ENCODE peak calls at places on chromosomes 6 and 20, in nine cellular contexts. One of them, this sample, is unnamed.

GRCh38 chr6:138161434-138162103 is at the start of gene ARFGEF3:
- DNase-seq in EL: peak
- DNase-seq in astrocyte of the cerebellum: no peak
- DNase-seq in mesenteric fat pad: peak
- DNase-seq in NCI-H1105: peak
- DNase-seq in left ventricle myocardium superior: peak
- DNase-seq in HT-29: peak
- DNase-seq in stimulated activated CD8-positive, alpha-beta memory T cell treated with anti-CD3 and anti-CD28 coated beads, Interleukin-15, amount 100 ng/mL, for 24 hours: peak
- DNase-seq in posterior cingulate gyrus: peak
- DNase-seq in this sample: no peak

GRCh38 chr20:41050361-41051019 is 21.9 kb downstream of the TOP1 start:
- DNase-seq in EL: peak
- DNase-seq in astrocyte of the cerebellum: no peak
- DNase-seq in mesenteric fat pad: no peak
- DNase-seq in NCI-H1105: no peak
- DNase-seq in left ventricle myocardium superior: no peak
- DNase-seq in HT-29: no peak
- DNase-seq in stimulated activated CD8-positive, alpha-beta memory T cell treated with anti-CD3 and anti-CD28 coated beads, Interleukin-15, amount 100 ng/mL, for 24 hours: no peak
- DNase-seq in posterior cingulate gyrus: no peak
- DNase-seq in this sample: no peak

GRCh38 chr20:43949741-43950618 is 35.3 kb downstream of the TOX2 start:
- DNase-seq in EL: no peak
- DNase-seq in astrocyte of the cerebellum: no peak
- DNase-seq in mesenteric fat pad: no peak
- DNase-seq in NCI-H1105: no peak
- DNase-seq in left ventricle myocardium superior: peak
- DNase-seq in HT-29: peak
- DNase-seq in stimulated activated CD8-positive, alpha-beta memory T cell treated with anti-CD3 and anti-CD28 coated beads, Interleukin-15, amount 100 ng/mL, for 24 hours: peak
- DNase-seq in posterior cingulate gyrus: no peak
- DNase-seq in this sample: no peak

GRCh38 chr6:35739645-35740517 is 3.0 kb downstream of the ARMC12 start:
- DNase-seq in EL: no peak
- DNase-seq in astrocyte of the cerebellum: no peak
- DNase-seq in mesenteric fat pad: no peak
- DNase-seq in NCI-H1105: no peak
- DNase-seq in left ventricle myocardium superior: no peak
- DNase-seq in HT-29: no peak
- DNase-seq in stimulated activated CD8-positive, alpha-beta memory T cell treated with anti-CD3 and anti-CD28 coated beads, Interleukin-15, amount 100 ng/mL, for 24 hours: no peak
- DNase-seq in posterior cingulate gyrus: no peak
- DNase-seq in this sample: no peak

GRCh38 chr6:34491091-34491430 is 25.2 kb downstream of the PACSIN1 start:
- DNase-seq in EL: peak
- DNase-seq in astrocyte of the cerebellum: no peak
- DNase-seq in mesenteric fat pad: peak
- DNase-seq in NCI-H1105: no peak
- DNase-seq in left ventricle myocardium superior: no peak
- DNase-seq in HT-29: no peak
- DNase-seq in stimulated activated CD8-positive, alpha-beta memory T cell treated with anti-CD3 and anti-CD28 coated beads, Interleukin-15, amount 100 ng/mL, for 24 hours: no peak
- DNase-seq in posterior cingulate gyrus: no peak
- DNase-seq in this sample: no peak

GRCh38 chr6:35725721-35726438 is 11.0 kb upstream of the ARMC12 start:
- DNase-seq in EL: no peak
- DNase-seq in astrocyte of the cerebellum: no peak
- DNase-seq in mesenteric fat pad: no peak
- DNase-seq in NCI-H1105: no peak
- DNase-seq in left ventricle myocardium superior: peak
- DNase-seq in HT-29: peak
- DNase-seq in stimulated activated CD8-positive, alpha-beta memory T cell treated with anti-CD3 and anti-CD28 coated beads, Interleukin-15, amount 100 ng/mL, for 24 hours: no peak
- DNase-seq in posterior cingulate gyrus: peak
- DNase-seq in this sample: no peak

GRCh38 chr6:154613137-154613676 is 102.7 kb upstream of the CNKSR3 start:
- DNase-seq in EL: peak
- DNase-seq in astrocyte of the cerebellum: peak
- DNase-seq in mesenteric fat pad: no peak
- DNase-seq in NCI-H1105: no peak
- DNase-seq in left ventricle myocardium superior: no peak
- DNase-seq in HT-29: peak
- DNase-seq in stimulated activated CD8-positive, alpha-beta memory T cell treated with anti-CD3 and anti-CD28 coated beads, Interleukin-15, amount 100 ng/mL, for 24 hours: no peak
- DNase-seq in posterior cingulate gyrus: no peak
- DNase-seq in this sample: no peak

GRCh38 chr20:34708621-34709043 is 4.5 kb downstream of the TP53INP2 start:
- DNase-seq in EL: peak
- DNase-seq in astrocyte of the cerebellum: no peak
- DNase-seq in mesenteric fat pad: no peak
- DNase-seq in NCI-H1105: peak
- DNase-seq in left ventricle myocardium superior: peak
- DNase-seq in HT-29: peak
- DNase-seq in stimulated activated CD8-positive, alpha-beta memory T cell treated with anti-CD3 and anti-CD28 coated beads, Interleukin-15, amount 100 ng/mL, for 24 hours: peak
- DNase-seq in posterior cingulate gyrus: no peak
- DNase-seq in this sample: no peak

GRCh38 chr6:54419885-54420284 is 111.6 kb downstream of the TINAG start:
- DNase-seq in EL: peak
- DNase-seq in astrocyte of the cerebellum: peak
- DNase-seq in mesenteric fat pad: no peak
- DNase-seq in NCI-H1105: no peak
- DNase-seq in left ventricle myocardium superior: no peak
- DNase-seq in HT-29: no peak
- DNase-seq in stimulated activated CD8-positive, alpha-beta memory T cell treated with anti-CD3 and anti-CD28 coated beads, Interleukin-15, amount 100 ng/mL, for 24 hours: no peak
- DNase-seq in posterior cingulate gyrus: no peak
- DNase-seq in this sample: no peak

GRCh38 chr6:24403501-24403824 is 727 bp downstream of the MRS2 start:
- DNase-seq in EL: no peak
- DNase-seq in astrocyte of the cerebellum: no peak
- DNase-seq in mesenteric fat pad: no peak
- DNase-seq in NCI-H1105: no peak
- DNase-seq in left ventricle myocardium superior: no peak
- DNase-seq in HT-29: no peak
- DNase-seq in stimulated activated CD8-positive, alpha-beta memory T cell treated with anti-CD3 and anti-CD28 coated beads, Interleukin-15, amount 100 ng/mL, for 24 hours: no peak
- DNase-seq in posterior cingulate gyrus: no peak
- DNase-seq in this sample: no peak

GRCh38 chr6:46490425-46491200 is 636 bp downstream of the RCAN2 start:
- DNase-seq in EL: peak
- DNase-seq in astrocyte of the cerebellum: no peak
- DNase-seq in mesenteric fat pad: no peak
- DNase-seq in NCI-H1105: peak
- DNase-seq in left ventricle myocardium superior: peak
- DNase-seq in HT-29: no peak
- DNase-seq in stimulated activated CD8-positive, alpha-beta memory T cell treated with anti-CD3 and anti-CD28 coated beads, Interleukin-15, amount 100 ng/mL, for 24 hours: no peak
- DNase-seq in posterior cingulate gyrus: peak
- DNase-seq in this sample: peak

GRCh38 chr6:300026-300425 is 7.7 kb downstream of the DUSP22 start:
- DNase-seq in EL: no peak
- DNase-seq in astrocyte of the cerebellum: no peak
- DNase-seq in mesenteric fat pad: no peak
- DNase-seq in NCI-H1105: no peak
- DNase-seq in left ventricle myocardium superior: no peak
- DNase-seq in HT-29: no peak
- DNase-seq in stimulated activated CD8-positive, alpha-beta memory T cell treated with anti-CD3 and anti-CD28 coated beads, Interleukin-15, amount 100 ng/mL, for 24 hours: no peak
- DNase-seq in posterior cingulate gyrus: no peak
- DNase-seq in this sample: no peak

GRCh38 chr20:50879649-50880550 is 51.3 kb downstream of the ADNP start:
- DNase-seq in EL: no peak
- DNase-seq in astrocyte of the cerebellum: no peak
- DNase-seq in mesenteric fat pad: peak
- DNase-seq in NCI-H1105: no peak
- DNase-seq in left ventricle myocardium superior: no peak
- DNase-seq in HT-29: no peak
- DNase-seq in stimulated activated CD8-positive, alpha-beta memory T cell treated with anti-CD3 and anti-CD28 coated beads, Interleukin-15, amount 100 ng/mL, for 24 hours: no peak
- DNase-seq in posterior cingulate gyrus: no peak
- DNase-seq in this sample: no peak

GRCh38 chr20:36802326-36803223 is 29.0 kb upstream of the DSN1 start:
- DNase-seq in EL: peak
- DNase-seq in astrocyte of the cerebellum: peak
- DNase-seq in mesenteric fat pad: no peak
- DNase-seq in NCI-H1105: no peak
- DNase-seq in left ventricle myocardium superior: no peak
- DNase-seq in HT-29: no peak
- DNase-seq in stimulated activated CD8-positive, alpha-beta memory T cell treated with anti-CD3 and anti-CD28 coated beads, Interleukin-15, amount 100 ng/mL, for 24 hours: no peak
- DNase-seq in posterior cingulate gyrus: no peak
- DNase-seq in this sample: no peak

GRCh38 chr20:50449789-50450492 is 60.2 kb upstream of the PTPN1 start:
- DNase-seq in EL: no peak
- DNase-seq in astrocyte of the cerebellum: no peak
- DNase-seq in mesenteric fat pad: no peak
- DNase-seq in NCI-H1105: no peak
- DNase-seq in left ventricle myocardium superior: no peak
- DNase-seq in HT-29: no peak
- DNase-seq in stimulated activated CD8-positive, alpha-beta memory T cell treated with anti-CD3 and anti-CD28 coated beads, Interleukin-15, amount 100 ng/mL, for 24 hours: no peak
- DNase-seq in posterior cingulate gyrus: no peak
- DNase-seq in this sample: no peak

GRCh38 chr6:142162780-142163179 is 15.7 kb downstream of the VTA1 start:
- DNase-seq in EL: no peak
- DNase-seq in astrocyte of the cerebellum: no peak
- DNase-seq in mesenteric fat pad: no peak
- DNase-seq in NCI-H1105: no peak
- DNase-seq in left ventricle myocardium superior: no peak
- DNase-seq in HT-29: no peak
- DNase-seq in stimulated activated CD8-positive, alpha-beta memory T cell treated with anti-CD3 and anti-CD28 coated beads, Interleukin-15, amount 100 ng/mL, for 24 hours: no peak
- DNase-seq in posterior cingulate gyrus: no peak
- DNase-seq in this sample: no peak

GRCh38 chr6:170279977-170280688 is 10.7 kb downstream of the DLL1 start:
- DNase-seq in EL: peak
- DNase-seq in astrocyte of the cerebellum: no peak
- DNase-seq in mesenteric fat pad: peak
- DNase-seq in NCI-H1105: peak
- DNase-seq in left ventricle myocardium superior: peak
- DNase-seq in HT-29: peak
- DNase-seq in stimulated activated CD8-positive, alpha-beta memory T cell treated with anti-CD3 and anti-CD28 coated beads, Interleukin-15, amount 100 ng/mL, for 24 hours: no peak
- DNase-seq in posterior cingulate gyrus: no peak
- DNase-seq in this sample: no peak

GRCh38 chr20:47297746-47298145 is 58.8 kb downstream of the ZMYND8 start:
- DNase-seq in EL: no peak
- DNase-seq in astrocyte of the cerebellum: no peak
- DNase-seq in mesenteric fat pad: peak
- DNase-seq in NCI-H1105: no peak
- DNase-seq in left ventricle myocardium superior: peak
- DNase-seq in HT-29: no peak
- DNase-seq in stimulated activated CD8-positive, alpha-beta memory T cell treated with anti-CD3 and anti-CD28 coated beads, Interleukin-15, amount 100 ng/mL, for 24 hours: no peak
- DNase-seq in posterior cingulate gyrus: no peak
- DNase-seq in this sample: no peak

GRCh38 chr20:36106606-36107005 is 47.9 kb upstream of the EPB41L1 start:
- DNase-seq in EL: no peak
- DNase-seq in astrocyte of the cerebellum: no peak
- DNase-seq in mesenteric fat pad: no peak
- DNase-seq in NCI-H1105: no peak
- DNase-seq in left ventricle myocardium superior: no peak
- DNase-seq in HT-29: no peak
- DNase-seq in stimulated activated CD8-positive, alpha-beta memory T cell treated with anti-CD3 and anti-CD28 coated beads, Interleukin-15, amount 100 ng/mL, for 24 hours: no peak
- DNase-seq in posterior cingulate gyrus: no peak
- DNase-seq in this sample: no peak

GRCh38 chr6:13259393-13259792 is 68.9 kb downstream of the TBC1D7 start:
- DNase-seq in EL: no peak
- DNase-seq in astrocyte of the cerebellum: no peak
- DNase-seq in mesenteric fat pad: no peak
- DNase-seq in NCI-H1105: no peak
- DNase-seq in left ventricle myocardium superior: no peak
- DNase-seq in HT-29: no peak
- DNase-seq in stimulated activated CD8-positive, alpha-beta memory T cell treated with anti-CD3 and anti-CD28 coated beads, Interleukin-15, amount 100 ng/mL, for 24 hours: no peak
- DNase-seq in posterior cingulate gyrus: no peak
- DNase-seq in this sample: no peak

GRCh38 chr6:16334671-16335070 is 96.3 kb downstream of the GMPR start:
- DNase-seq in EL: peak
- DNase-seq in astrocyte of the cerebellum: no peak
- DNase-seq in mesenteric fat pad: peak
- DNase-seq in NCI-H1105: no peak
- DNase-seq in left ventricle myocardium superior: no peak
- DNase-seq in HT-29: no peak
- DNase-seq in stimulated activated CD8-positive, alpha-beta memory T cell treated with anti-CD3 and anti-CD28 coated beads, Interleukin-15, amount 100 ng/mL, for 24 hours: no peak
- DNase-seq in posterior cingulate gyrus: no peak
- DNase-seq in this sample: no peak

GRCh38 chr6:4653141-4653540 is 123.1 kb upstream of the CDYL start:
- DNase-seq in EL: no peak
- DNase-seq in astrocyte of the cerebellum: no peak
- DNase-seq in mesenteric fat pad: no peak
- DNase-seq in NCI-H1105: no peak
- DNase-seq in left ventricle myocardium superior: no peak
- DNase-seq in HT-29: no peak
- DNase-seq in stimulated activated CD8-positive, alpha-beta memory T cell treated with anti-CD3 and anti-CD28 coated beads, Interleukin-15, amount 100 ng/mL, for 24 hours: no peak
- DNase-seq in posterior cingulate gyrus: no peak
- DNase-seq in this sample: no peak

GRCh38 chr6:130851026-130851425 is 23.8 kb downstream of the SMLR1 start:
- DNase-seq in EL: no peak
- DNase-seq in astrocyte of the cerebellum: no peak
- DNase-seq in mesenteric fat pad: no peak
- DNase-seq in NCI-H1105: no peak
- DNase-seq in left ventricle myocardium superior: no peak
- DNase-seq in HT-29: no peak
- DNase-seq in stimulated activated CD8-positive, alpha-beta memory T cell treated with anti-CD3 and anti-CD28 coated beads, Interleukin-15, amount 100 ng/mL, for 24 hours: no peak
- DNase-seq in posterior cingulate gyrus: no peak
- DNase-seq in this sample: no peak

GRCh38 chr6:147043994-147044477 is 160.2 kb upstream of the STXBP5 start:
- DNase-seq in EL: peak
- DNase-seq in astrocyte of the cerebellum: no peak
- DNase-seq in mesenteric fat pad: no peak
- DNase-seq in NCI-H1105: no peak
- DNase-seq in left ventricle myocardium superior: no peak
- DNase-seq in HT-29: no peak
- DNase-seq in stimulated activated CD8-positive, alpha-beta memory T cell treated with anti-CD3 and anti-CD28 coated beads, Interleukin-15, amount 100 ng/mL, for 24 hours: no peak
- DNase-seq in posterior cingulate gyrus: no peak
- DNase-seq in this sample: no peak

GRCh38 chr6:29653452-29654038 is 3.3 kb upstream of the MOG start:
- DNase-seq in EL: peak
- DNase-seq in astrocyte of the cerebellum: peak
- DNase-seq in mesenteric fat pad: no peak
- DNase-seq in NCI-H1105: peak
- DNase-seq in left ventricle myocardium superior: no peak
- DNase-seq in HT-29: peak
- DNase-seq in stimulated activated CD8-positive, alpha-beta memory T cell treated with anti-CD3 and anti-CD28 coated beads, Interleukin-15, amount 100 ng/mL, for 24 hours: no peak
- DNase-seq in posterior cingulate gyrus: no peak
- DNase-seq in this sample: no peak

GRCh38 chr6:1610497-1611321 is 994 bp downstream of the FOXC1 start:
- DNase-seq in EL: peak
- DNase-seq in astrocyte of the cerebellum: no peak
- DNase-seq in mesenteric fat pad: no peak
- DNase-seq in NCI-H1105: no peak
- DNase-seq in left ventricle myocardium superior: peak
- DNase-seq in HT-29: peak
- DNase-seq in stimulated activated CD8-positive, alpha-beta memory T cell treated with anti-CD3 and anti-CD28 coated beads, Interleukin-15, amount 100 ng/mL, for 24 hours: no peak
- DNase-seq in posterior cingulate gyrus: no peak
- DNase-seq in this sample: no peak

GRCh38 chr6:81787313-81788068 is 35.0 kb upstream of the TENT5A start:
- DNase-seq in EL: peak
- DNase-seq in astrocyte of the cerebellum: peak
- DNase-seq in mesenteric fat pad: no peak
- DNase-seq in NCI-H1105: no peak
- DNase-seq in left ventricle myocardium superior: no peak
- DNase-seq in HT-29: no peak
- DNase-seq in stimulated activated CD8-positive, alpha-beta memory T cell treated with anti-CD3 and anti-CD28 coated beads, Interleukin-15, amount 100 ng/mL, for 24 hours: no peak
- DNase-seq in posterior cingulate gyrus: no peak
- DNase-seq in this sample: no peak

GRCh38 chr6:118719351-118720124 is 68.1 kb upstream of the CEP85L start:
- DNase-seq in EL: no peak
- DNase-seq in astrocyte of the cerebellum: no peak
- DNase-seq in mesenteric fat pad: no peak
- DNase-seq in NCI-H1105: no peak
- DNase-seq in left ventricle myocardium superior: no peak
- DNase-seq in HT-29: no peak
- DNase-seq in stimulated activated CD8-positive, alpha-beta memory T cell treated with anti-CD3 and anti-CD28 coated beads, Interleukin-15, amount 100 ng/mL, for 24 hours: no peak
- DNase-seq in posterior cingulate gyrus: no peak
- DNase-seq in this sample: no peak

GRCh38 chr20:44832724-44833123 is 22.4 kb upstream of the RIMS4 start:
- DNase-seq in EL: peak
- DNase-seq in astrocyte of the cerebellum: no peak
- DNase-seq in mesenteric fat pad: no peak
- DNase-seq in NCI-H1105: no peak
- DNase-seq in left ventricle myocardium superior: no peak
- DNase-seq in HT-29: no peak
- DNase-seq in stimulated activated CD8-positive, alpha-beta memory T cell treated with anti-CD3 and anti-CD28 coated beads, Interleukin-15, amount 100 ng/mL, for 24 hours: no peak
- DNase-seq in posterior cingulate gyrus: no peak
- DNase-seq in this sample: no peak

GRCh38 chr20:22617160-22617559 is 32.8 kb upstream of the FOXA2 start:
- DNase-seq in EL: no peak
- DNase-seq in astrocyte of the cerebellum: no peak
- DNase-seq in mesenteric fat pad: no peak
- DNase-seq in NCI-H1105: no peak
- DNase-seq in left ventricle myocardium superior: no peak
- DNase-seq in HT-29: peak
- DNase-seq in stimulated activated CD8-positive, alpha-beta memory T cell treated with anti-CD3 and anti-CD28 coated beads, Interleukin-15, amount 100 ng/mL, for 24 hours: no peak
- DNase-seq in posterior cingulate gyrus: no peak
- DNase-seq in this sample: peak

GRCh38 chr6:134935076-134935475 is 14.8 kb downstream of the ALDH8A1 start:
- DNase-seq in EL: peak
- DNase-seq in astrocyte of the cerebellum: no peak
- DNase-seq in mesenteric fat pad: no peak
- DNase-seq in NCI-H1105: no peak
- DNase-seq in left ventricle myocardium superior: no peak
- DNase-seq in HT-29: no peak
- DNase-seq in stimulated activated CD8-positive, alpha-beta memory T cell treated with anti-CD3 and anti-CD28 coated beads, Interleukin-15, amount 100 ng/mL, for 24 hours: no peak
- DNase-seq in posterior cingulate gyrus: no peak
- DNase-seq in this sample: no peak

This sample was measured in H1.